ENCODE peak calls at places on chromosomes 7 and 10, in four cellular contexts. J is endodermal cell, D is A549, G is transverse colon. P is an unnamed sample.

GRCh38 chr10:92923416-92923815 is 75.1 kb downstream of the EXOC6 start:
- DNase-seq in D (no peak), J (no peak), G (no peak), P (no peak)

GRCh38 chr10:132516771-132517725 is 20.5 kb upstream of the INPP5A start:
- DNase-seq in G (peak; percentile 80), J (peak; percentile 92), D (peak; percentile 81), P (peak; percentile 94)

GRCh38 chr10:104128214-104128613 is 6.2 kb downstream of the SFR1 start:
- DNase-seq in J (no peak), D (no peak), G (no peak), P (no peak)

GRCh38 chr10:96721207-96721572 is 876 bp upstream of the PIK3AP1 start:
- DNase-seq in G (no peak), J (peak; percentile 70), D (no peak), P (no peak)

GRCh38 chr7:44893710-44894135 is 8.4 kb upstream of the PURB start:
- DNase-seq in G (no peak), J (no peak), D (no peak), P (no peak)

GRCh38 chr7:64581929-64582894 is 19.3 kb upstream of the ZNF680 start:
- DNase-seq in J (no peak), D (no peak), G (no peak), P (peak; percentile 84)

GRCh38 chr7:38478404-38478803 is 152.8 kb downstream of the AMPH start:
- DNase-seq in J (no peak), D (peak; percentile 2), G (no peak), P (no peak)

GRCh38 chr10:61902448-61903183 is 1.1 kb downstream of the ARID5B start:
- DNase-seq in J (peak; percentile 60), D (peak; percentile 55), G (peak; percentile 64), P (peak; percentile 70)

GRCh38 chr10:79448732-79449049 is 3.3 kb upstream of the ZCCHC24 start:
- DNase-seq in D (no peak), J (no peak), G (no peak), P (no peak)

GRCh38 chr10:68594405-68594804 is 34.3 kb downstream of the TET1 start:
- DNase-seq in G (no peak), J (no peak), D (peak; percentile 15), P (peak; percentile 97)

GRCh38 chr7:18166002-18166401 is 138.4 kb upstream of the PRPS1L1 start:
- DNase-seq in D (no peak), J (no peak), G (no peak), P (no peak)

GRCh38 chr7:130356760-130357611 is 12.4 kb downstream of the CPA5 start:
- DNase-seq in D (peak; percentile 50), J (peak; percentile 46), G (peak; percentile 26), P (peak; percentile 90)

GRCh38 chr10:86657396-86658011 is 3.2 kb downstream of the OPN4 start:
- DNase-seq in G (peak; percentile 3), J (no peak), D (no peak), P (no peak)

GRCh38 chr7:135253851-135254815 is 20.5 kb downstream of the STRA8 start:
- DNase-seq in D (peak; percentile 52), J (no peak), G (peak; percentile 38), P (peak; percentile 40)

GRCh38 chr7:142776206-142776844 is 5.6 kb downstream of the PRSS2 start:
- DNase-seq in G (no peak), J (no peak), D (no peak), P (peak; percentile 79)

GRCh38 chr10:59006511-59007306 is 169.7 kb upstream of the PHYHIPL start:
- DNase-seq in J (no peak), G (no peak), D (peak; percentile 64), P (peak; percentile 54)

GRCh38 chr10:3995302-3996210 is 210.5 kb upstream of the KLF6 start:
- DNase-seq in G (no peak), J (no peak), D (no peak), P (peak; percentile 48)

GRCh38 chr10:62326134-62326533 is 48.0 kb upstream of the ZNF365 start:
- DNase-seq in D (no peak), J (no peak), G (no peak), P (no peak)

GRCh38 chr10:100993986-100994708 is 5.5 kb upstream of the LZTS2 start:
- DNase-seq in D (peak; percentile 54), G (no peak), J (peak; percentile 78), P (peak; percentile 47)

GRCh38 chr10:96889415-96890171 is 57.5 kb downstream of the LCOR start:
- DNase-seq in D (no peak), G (no peak), J (no peak), P (no peak)

GRCh38 chr7:47088329-47089067 is 493.4 kb downstream of the TNS3 start:
- DNase-seq in G (peak; percentile 27), D (peak; percentile 57), J (peak; percentile 84), P (peak; percentile 74)

GRCh38 chr10:131080571-131080970 is 230.9 kb downstream of the TCERG1L start:
- DNase-seq in J (no peak), D (no peak), G (no peak), P (no peak)

GRCh38 chr10:45235823-45236222 is 79.6 kb downstream of the OR13A1 start:
- DNase-seq in G (no peak), J (no peak), D (no peak), P (no peak)

GRCh38 chr7:66118603-66119002 is 4.0 kb downstream of the CRCP start:
- DNase-seq in D (no peak), J (no peak), G (no peak), P (no peak)

GRCh38 chr10:22475857-22476600 is 130.7 kb downstream of the SPAG6 start:
- DNase-seq in J (no peak), G (peak; percentile 14), D (peak; percentile 7), P (no peak)

GRCh38 chr10:652226-652625 is 37.2 kb downstream of the DIP2C start:
- DNase-seq in G (no peak), D (no peak), J (peak; percentile 38), P (no peak)

GRCh38 chr7:50531401-50531906 is 33.8 kb downstream of the DDC start:
- DNase-seq in G (no peak), J (peak; percentile 73), D (peak; percentile 52), P (no peak)

GRCh38 chr10:16896993-16897392 is 79.8 kb upstream of the RSU1 start:
- DNase-seq in J (no peak), G (no peak), D (no peak), P (no peak)

GRCh38 chr7:117127585-117128168 is 174.4 kb downstream of the ST7 start:
- DNase-seq in D (peak; percentile 69), G (peak; percentile 49), J (no peak), P (peak; percentile 78)

GRCh38 chr7:145875267-145875666 is 241.3 kb upstream of the CNTNAP2 start:
- DNase-seq in D (no peak), G (no peak), J (no peak), P (no peak)

GRCh38 chr10:865257-865656 is 66.2 kb downstream of the LARP4B start:
- DNase-seq in G (no peak), D (no peak), J (peak; percentile 75), P (no peak)

GRCh38 chr10:88347597-88348304 is 235.4 kb downstream of the RNLS start:
- DNase-seq in J (no peak), D (no peak), G (no peak), P (no peak)

GRCh38 chr7:123185756-123186155 is 14.0 kb downstream of the SLC13A1 start:
- DNase-seq in G (no peak), J (no peak), D (no peak), P (no peak)

GRCh38 chr7:123184271-123184670 is 15.5 kb downstream of the SLC13A1 start:
- DNase-seq in J (no peak), D (no peak), G (no peak), P (no peak)

GRCh38 chr7:123191132-123191531 is 8.6 kb downstream of the SLC13A1 start:
- DNase-seq in J (no peak), G (no peak), D (peak; percentile 51), P (no peak)

DNA sequence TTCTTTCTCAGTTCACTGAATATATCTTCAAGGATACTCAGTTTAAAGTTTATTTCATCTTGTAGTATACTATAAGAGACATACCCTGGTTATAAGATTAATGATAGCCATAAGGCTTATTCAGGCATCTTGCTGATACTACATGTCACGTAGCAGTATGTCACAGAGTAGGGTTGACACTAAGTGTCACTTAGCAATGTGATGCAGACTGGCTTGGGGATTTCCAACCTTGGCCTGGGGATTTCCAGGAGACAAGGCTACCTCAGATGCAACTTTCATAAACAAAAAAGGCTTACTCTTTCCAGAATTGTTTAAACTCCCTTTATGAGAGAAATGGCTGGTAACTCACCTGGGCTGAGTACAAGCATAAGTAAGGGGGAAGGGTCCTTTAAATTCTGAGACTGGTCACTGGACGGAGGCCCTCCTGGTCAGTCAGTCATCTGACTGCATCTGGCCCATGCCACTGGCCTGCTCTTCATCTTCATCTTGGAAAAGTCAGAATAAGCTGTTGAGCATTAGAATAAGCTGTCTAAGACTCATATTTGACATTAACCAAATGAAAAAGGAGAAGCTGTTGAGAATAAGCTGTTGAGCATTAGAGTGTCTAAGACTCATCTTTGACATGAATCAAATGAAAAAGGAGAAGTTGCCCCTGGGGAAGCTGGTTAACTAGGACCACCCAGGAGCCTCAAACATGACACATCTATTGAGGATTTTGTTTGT is 9.5 kb downstream of the SLC13A1 start:
- DNase-seq in J (no peak), G (no peak), D (no peak), P (no peak)
- H3K4me3 ChIP-seq in J (no peak overlapping the region), G (no peak overlapping the region), D (no peak overlapping the region), P (no peak overlapping the region)

GRCh38 chr10:116120688-116121087 is 152.3 kb downstream of the GFRA1 start:
- DNase-seq in J (peak; percentile 94), G (no peak), D (no peak), P (no peak)
- TF ChIP-seq CTCF in J (peak; percentile 94), G (no peak), D (no peak), P (no peak)

DNA sequence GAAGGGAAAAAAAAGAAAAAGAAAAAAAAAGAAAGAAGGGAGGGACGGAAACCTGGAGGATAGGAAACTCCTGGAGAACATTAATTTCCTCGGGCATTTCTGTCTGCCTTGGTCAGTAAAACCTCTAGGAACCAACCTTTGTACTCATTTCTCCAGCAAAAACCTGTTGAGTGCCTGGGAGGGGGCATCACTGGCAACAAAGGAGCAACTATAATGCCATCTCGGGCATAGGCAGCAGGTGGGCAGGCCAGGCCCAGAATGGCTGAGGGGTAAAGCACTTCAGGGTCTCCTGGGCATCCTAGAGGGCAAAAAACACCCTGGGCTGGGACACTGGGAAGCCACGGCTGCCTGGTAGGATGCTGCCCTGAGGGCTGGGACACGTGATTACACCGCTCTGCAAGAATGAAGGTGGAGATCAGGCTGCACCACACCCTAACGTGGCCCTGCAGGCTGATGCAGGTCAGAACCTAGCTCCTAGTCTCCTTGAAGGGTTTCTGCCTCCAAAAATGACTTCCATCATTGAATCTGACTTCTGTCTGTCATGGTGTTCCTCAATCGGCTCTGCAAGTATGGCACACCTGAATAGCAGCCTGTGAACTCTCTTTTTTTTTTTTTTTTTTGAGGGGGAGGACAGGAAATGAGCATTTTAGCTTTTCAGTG is 4.5 kb upstream of the TRAPPC14 start:
- DNase-seq in G (peak; percentile 80), D (peak; percentile 45), J (peak; percentile 68), P (no peak)
- H3K4me3 ChIP-seq in G (no peak overlapping the region), D (no peak overlapping the region), J (no peak overlapping the region), P (no peak overlapping the region)

GRCh38 chr7:2114052-2114451 is 118.7 kb downstream of the MAD1L1 start:
- DNase-seq in J (no peak), G (no peak), D (no peak), P (peak; percentile 89)
- TF ChIP-seq CTCF in J (no peak), G (no peak), D (no peak), P (no peak)

GRCh38 chr10:53808677-53809076 is 992.4 kb downstream of the PCDH15 start:
- DNase-seq in D (no peak), G (no peak), J (peak; percentile 50), P (no peak)
- H3K4me3 ChIP-seq in D (no peak overlapping the region), G (no peak overlapping the region), J (no peak overlapping the region), P (no peak overlapping the region)